ENCODE peak calls at places on chromosome 3, in nine cellular contexts. P is T follicular helper cell, G is MCF 10A, H is iris pigment epithelial cell, N is pons, S is posterior cingulate gyrus, J is GM12865, R is T-helper 2 cell, I is GM10248. V is an unnamed sample.

GRCh38 chr3:141828487-141829284 is 47.8 kb upstream of the ATP1B3 start:
- DNase-seq in P (no peak), G (peak), H (peak), N (no peak), S (no peak), J (no peak), R (no peak), I (no peak), V (no peak)

GRCh38 chr3:133058243-133058642 is 20.1 kb downstream of the TMEM108 start:
- DNase-seq in P (no peak), G (no peak), H (no peak), N (no peak), S (no peak), J (no peak), R (no peak), I (no peak), V (no peak)

GRCh38 chr3:194536883-194537637 is 50.3 kb upstream of the ATP13A3 start:
- DNase-seq in P (no peak), G (peak), H (no peak), N (no peak), S (no peak), J (no peak), R (no peak), I (no peak), V (peak)

GRCh38 chr3:63279442-63279841 is 1.3 kb downstream of the SYNPR start:
- DNase-seq in P (no peak), G (no peak), H (no peak), N (peak), S (no peak), J (no peak), R (no peak), I (no peak), V (no peak)

GRCh38 chr3:49747792-49748480 is 24.2 kb upstream of the GMPPB start:
- DNase-seq in P (no peak), G (peak), H (peak), N (no peak), S (no peak), J (no peak), R (no peak), I (no peak), V (peak)

GRCh38 chr3:150933473-150934008 is 28.3 kb upstream of the MINDY4B start:
- DNase-seq in P (no peak), G (no peak), H (peak), N (no peak), S (no peak), J (no peak), R (no peak), I (no peak), V (no peak)

GRCh38 chr3:49666592-49666991 is 7.6 kb upstream of the APEH start:
- DNase-seq in P (no peak), G (no peak), H (no peak), N (no peak), S (no peak), J (no peak), R (no peak), I (no peak), V (no peak)

GRCh38 chr3:51942603-51943450 is 664 bp downstream of the PARP3 start:
- DNase-seq in P (peak), G (peak), H (peak), N (no peak), S (no peak), J (peak), R (peak), I (peak), V (peak)

GRCh38 chr3:194738254-194739093 is 52.8 kb downstream of the FAM43A start:
- DNase-seq in P (no peak), G (peak), H (peak), N (peak), S (peak), J (no peak), R (no peak), I (no peak), V (peak)

GRCh38 chr3:111333642-111334041 is 208.4 kb upstream of the CD96 start:
- DNase-seq in P (no peak), G (peak), H (peak), N (no peak), S (no peak), J (no peak), R (no peak), I (no peak), V (no peak)

GRCh38 chr3:87287025-87287424 is 10.6 kb upstream of the POU1F1 start:
- DNase-seq in P (no peak), G (peak), H (peak), N (no peak), S (no peak), J (peak), R (no peak), I (peak), V (peak)

GRCh38 chr3:52721742-52722033 is 15.8 kb downstream of the SPCS1 start:
- DNase-seq in P (no peak), G (no peak), H (no peak), N (no peak), S (no peak), J (peak), R (no peak), I (no peak), V (no peak)

GRCh38 chr3:158794206-158794605 is 7.6 kb upstream of the MFSD1 start:
- DNase-seq in P (no peak), G (no peak), H (peak), N (no peak), S (no peak), J (no peak), R (no peak), I (no peak), V (no peak)

GRCh38 chr3:57557088-57557537 is 1.0 kb downstream of the PDE12 start:
- DNase-seq in P (peak), G (peak), H (peak), N (no peak), S (no peak), J (peak), R (peak), I (peak), V (peak)

GRCh38 chr3:107468782-107469181 is 54.0 kb upstream of the BBX start:
- DNase-seq in P (no peak), G (no peak), H (no peak), N (no peak), S (no peak), J (no peak), R (no peak), I (no peak), V (no peak)

GRCh38 chr3:193978446-193978845 is 157.5 kb upstream of the HES1 start:
- DNase-seq in P (no peak), G (peak), H (peak), N (no peak), S (no peak), J (no peak), R (no peak), I (no peak), V (no peak)

GRCh38 chr3:7707192-7707591 is 794.4 kb upstream of the LMCD1 start:
- DNase-seq in P (no peak), G (no peak), H (no peak), N (no peak), S (no peak), J (no peak), R (no peak), I (no peak), V (peak)

GRCh38 chr3:89488800-89489580 is 381.6 kb downstream of the EPHA3 start:
- DNase-seq in P (no peak), G (peak), H (peak), N (no peak), S (no peak), J (no peak), R (no peak), I (no peak), V (no peak)

GRCh38 chr3:99499235-99499798 is 139.1 kb upstream of the COL8A1 start:
- DNase-seq in P (no peak), G (peak), H (peak), N (peak), S (peak), J (peak), R (no peak), I (peak), V (peak)

GRCh38 chr3:58198804-58199203 is 12.0 kb downstream of the DNASE1L3 start:
- DNase-seq in P (no peak), G (no peak), H (no peak), N (no peak), S (no peak), J (no peak), R (no peak), I (no peak), V (peak)

GRCh38 chr3:149554826-149555225 is 80.3 kb downstream of the TM4SF4 start:
- DNase-seq in P (no peak), G (peak), H (peak), N (no peak), S (no peak), J (no peak), R (no peak), I (no peak), V (peak)